ENCODE peak calls at places on chromosomes 6 and 20, in eight cellular contexts. P is bronchial epithelial cell, S is adipocyte, H is endothelial cell of umbilical vein, L is foreskin fibroblast, F is AG04450, R is neuronal stem cell, N is IMR-90. O is an unnamed sample.

GRCh38 chr6:88868559-88868860 is 94.9 kb downstream of the RNGTT start:
- DNase-seq in L (no peak), R (no peak), S (no peak), P (no peak), N (no peak), F (no peak), H (peak), O (no peak)

GRCh38 chr20:45406260-45407066 is 1.6 kb upstream of the DBNDD2 start:
- DNase-seq in L (no peak), R (peak), S (peak), N (no peak), P (peak), F (no peak), H (peak), O (peak)

GRCh38 chr6:111985202-111985731 is 68.6 kb upstream of the CCN6 start:
- DNase-seq in H (peak), F (peak), S (peak), N (peak), P (peak), L (peak), R (no peak), O (no peak)

GRCh38 chr6:45650527-45651135 is 272.9 kb upstream of the SUPT3H start:
- DNase-seq in F (no peak), N (peak), P (peak), L (peak), S (peak), H (peak), R (no peak), O (no peak)

GRCh38 chr6:33967966-33968724 is 164.3 kb upstream of the MLN start:
- DNase-seq in P (no peak), L (peak), H (no peak), F (no peak), N (no peak), R (no peak), S (no peak), O (no peak)

GRCh38 chr20:4722993-4723392 is 1.3 kb downstream of the PRND start:
- DNase-seq in F (no peak), L (no peak), H (no peak), P (no peak), S (no peak), N (no peak), R (no peak), O (no peak)

GRCh38 chr20:57440678-57441509 is 49.7 kb downstream of the RBM38 start:
- DNase-seq in N (peak), F (peak), R (no peak), L (peak), S (no peak), P (peak), H (no peak), O (no peak)

GRCh38 chr20:34066476-34067090 is 45.5 kb downstream of the EIF2S2 start:
- DNase-seq in F (no peak), H (no peak), L (no peak), P (peak), S (peak), R (no peak), N (peak), O (peak)

GRCh38 chr6:107124934-107125348 is 9.6 kb upstream of the BEND3 start:
- DNase-seq in P (no peak), R (no peak), H (no peak), L (no peak), S (no peak), N (no peak), F (no peak), O (no peak)

GRCh38 chr20:25547063-25547462 is 38.3 kb downstream of the NINL start:
- DNase-seq in P (no peak), L (no peak), N (no peak), S (no peak), H (no peak), R (no peak), F (no peak), O (no peak)

GRCh38 chr20:45254867-45255266 is 503 bp upstream of the SLPI start:
- DNase-seq in N (peak), S (peak), P (peak), H (no peak), L (peak), F (no peak), R (no peak), O (no peak)

GRCh38 chr20:64256282-64256947 is 867 bp downstream of the PCMTD2 start:
- DNase-seq in L (no peak), H (peak), N (peak), R (no peak), S (peak), P (peak), F (no peak), O (no peak)

GRCh38 chr6:12602951-12603710 is 113.4 kb upstream of the PHACTR1 start:
- DNase-seq in R (no peak), S (peak), L (peak), F (no peak), H (peak), P (peak), N (peak), O (no peak)

GRCh38 chr20:31578448-31579138 is 26.5 kb upstream of the ID1 start:
- DNase-seq in R (no peak), P (no peak), L (no peak), N (no peak), H (no peak), S (no peak), F (no peak), O (no peak)

GRCh38 chr6:106360989-106361430 is 493 bp downstream of the CRYBG1 start:
- DNase-seq in R (peak), N (no peak), L (no peak), P (peak), F (no peak), H (no peak), S (peak), O (no peak)

GRCh38 chr6:109059591-109060021 is 35.0 kb downstream of the SESN1 start:
- DNase-seq in N (peak), S (peak), L (peak), P (peak), F (no peak), R (no peak), H (peak), O (no peak)

GRCh38 chr6:29886686-29887085 is 55.6 kb upstream of the HLA-A start:
- DNase-seq in F (no peak), P (no peak), S (no peak), R (no peak), L (no peak), N (no peak), H (no peak), O (no peak)
- H3K4me3 ChIP-seq in F (no peak), P (no peak), S (no peak), R (no peak), L (peak), N (no peak), H (no peak), O (no peak)

DNA sequence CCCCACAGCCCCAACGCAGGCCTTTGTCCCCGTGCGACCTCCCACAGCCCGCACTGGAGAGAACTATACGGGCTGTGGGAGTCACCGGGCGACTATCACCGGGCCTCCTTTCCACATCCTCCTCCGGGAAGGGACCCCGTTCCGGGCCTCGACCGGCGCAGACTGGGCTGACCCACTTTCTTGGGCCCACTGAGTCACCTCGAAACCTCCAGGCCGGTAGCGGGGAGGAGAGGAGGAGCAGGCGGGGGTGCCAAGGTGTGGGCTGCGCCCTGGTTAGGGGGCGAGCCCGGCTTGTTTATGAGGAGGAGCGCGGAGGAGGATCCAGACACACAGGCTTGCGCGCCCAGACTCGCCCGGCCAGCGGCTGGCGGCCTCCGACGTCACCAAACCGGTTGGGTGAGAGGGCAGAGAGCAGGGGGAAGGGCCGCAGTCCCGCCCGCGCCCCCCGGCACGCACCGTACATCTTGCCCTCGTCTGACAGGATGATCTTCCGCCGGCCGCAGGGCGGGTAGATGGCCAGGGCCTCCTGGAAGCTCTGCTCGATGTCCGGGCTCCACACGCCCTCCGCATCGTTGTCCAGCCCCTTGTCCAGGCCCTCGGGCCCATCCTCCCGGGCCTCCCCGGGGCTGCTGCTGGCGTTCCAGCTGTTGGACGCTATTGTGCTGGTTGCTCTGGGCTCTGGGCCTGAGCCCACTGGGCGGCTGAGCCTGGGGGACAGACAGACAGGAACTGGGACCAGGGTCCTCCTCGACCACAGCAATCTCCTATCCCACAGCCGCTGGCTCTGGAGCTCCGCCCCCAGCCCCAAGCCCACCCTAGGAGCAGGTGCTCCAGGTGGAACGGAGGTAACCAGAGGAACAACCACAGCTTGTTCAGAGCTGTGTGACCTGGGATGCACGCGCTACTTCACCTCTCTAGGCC is 10.6 kb downstream of the TEAD3 start:
- DNase-seq in H (no peak), R (no peak), P (peak), F (no peak), S (no peak), L (no peak), N (no peak), O (no peak)
- H3K4me3 ChIP-seq in H (no peak), R (no peak), P (peak), F (no peak), S (peak), L (no peak), N (no peak), O (no peak)

GRCh38 chr6:136989591-136990578 is 54.9 kb downstream of the IL20RA start:
- DNase-seq in S (peak), R (no peak), L (no peak), P (no peak), F (no peak), H (no peak), N (no peak), O (peak)
- H3K4me3 ChIP-seq in S (peak), R (peak), L (peak), P (peak), F (peak), H (no peak), N (peak), O (peak)

DNA sequence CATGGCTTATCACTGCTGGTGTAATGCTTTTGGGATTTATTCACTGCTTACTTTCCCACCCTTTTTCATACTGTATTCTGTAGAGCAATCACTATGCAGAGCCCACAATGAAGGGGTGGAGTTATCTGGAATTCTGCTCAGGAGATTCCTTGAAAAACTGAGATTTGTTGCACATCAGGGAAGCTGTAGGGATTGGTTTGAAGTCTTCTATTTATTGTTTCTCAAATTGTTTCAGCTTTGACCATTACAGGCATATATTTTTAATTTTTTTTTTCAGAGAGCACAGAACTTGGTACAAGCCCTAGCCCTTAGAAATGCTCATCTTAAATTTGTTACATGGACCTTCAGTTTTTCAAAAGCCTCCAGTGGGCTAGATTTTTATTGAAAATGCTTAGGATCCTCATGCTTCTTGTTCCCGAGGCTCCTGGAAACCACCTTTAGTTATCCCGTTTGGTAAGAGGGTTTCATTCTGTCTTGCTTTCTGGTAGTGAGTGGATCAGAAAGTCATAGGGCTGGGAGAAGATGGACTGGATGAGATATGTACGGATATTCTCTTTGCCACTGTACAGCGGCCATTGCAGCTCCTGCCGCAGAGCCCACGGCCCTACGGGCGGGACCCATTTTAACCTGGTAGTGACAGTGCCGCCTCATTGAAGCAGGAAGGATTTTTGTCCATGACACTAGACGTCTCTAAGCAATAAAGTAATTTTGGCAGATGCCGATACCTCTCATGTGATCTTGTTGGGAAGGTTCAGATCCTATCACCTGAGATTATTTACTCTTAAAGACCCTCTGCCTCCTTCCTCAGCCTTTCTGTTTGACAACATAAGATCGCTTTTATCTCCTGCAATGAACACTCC is 45.3 kb upstream of the ZNF184 start:
- DNase-seq in F (no peak), R (no peak), S (no peak), N (no peak), P (no peak), L (no peak), H (no peak), O (peak)
- H3K4me3 ChIP-seq in F (peak), R (peak), S (peak), N (peak), P (peak), L (peak), H (no peak), O (peak)

DNA sequence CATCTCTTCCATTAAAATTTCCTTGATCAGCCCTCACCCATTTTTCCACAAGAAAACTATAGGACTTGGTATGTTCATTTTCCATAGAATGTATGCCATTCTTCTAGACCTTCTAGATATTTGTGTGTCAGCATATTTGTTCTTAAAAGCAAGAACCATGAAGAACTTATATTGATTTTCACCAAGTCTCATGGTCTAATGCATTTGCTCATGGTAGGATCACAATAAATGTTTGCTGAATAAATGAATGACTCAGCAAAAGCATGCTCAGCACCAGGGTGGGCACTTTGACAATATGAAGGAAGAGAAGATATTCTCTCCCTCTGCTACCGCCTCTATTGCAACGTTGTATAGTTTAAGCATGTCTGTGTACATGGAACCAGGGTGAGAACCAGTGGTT is 805.5 kb upstream of the SLC35B3 start:
- DNase-seq in L (no peak), N (no peak), P (no peak), R (no peak), H (no peak), F (no peak), S (no peak), O (no peak)
- H3K4me3 ChIP-seq in L (no peak), N (no peak), P (no peak), R (no peak), H (no peak), F (no peak), S (no peak), O (no peak)

GRCh38 chr20:63178889-63179751 is 36.8 kb downstream of the YTHDF1 start:
- DNase-seq in P (no peak), L (peak), F (no peak), H (no peak), S (peak), R (peak), N (peak), O (peak)
- H3K4me3 ChIP-seq in P (no peak), L (no peak), F (no peak), H (no peak), S (no peak), R (peak), N (no peak), O (peak)

DNA sequence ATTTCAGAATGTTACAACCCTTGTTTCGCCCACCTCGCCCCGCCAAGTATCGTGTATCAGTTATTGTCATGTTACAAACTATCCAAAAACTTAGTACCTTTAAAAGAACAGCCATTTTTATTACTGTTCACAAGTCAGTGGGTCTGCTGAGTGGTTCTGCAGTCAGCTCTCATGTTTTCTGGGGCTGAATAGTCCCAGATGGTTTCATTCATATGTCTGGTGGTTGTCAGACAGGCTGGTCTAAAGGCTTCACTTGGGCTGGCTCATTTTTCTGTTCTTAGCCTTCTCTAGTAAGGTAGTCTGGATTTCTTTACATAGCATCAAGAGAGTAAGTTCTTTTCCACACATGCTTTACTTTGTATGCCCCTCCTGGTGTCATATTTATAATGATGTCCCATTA is 8.6 kb downstream of the ZNF292 start:
- DNase-seq in S (peak), F (no peak), N (peak), P (no peak), R (no peak), H (no peak), L (no peak), O (no peak)
- H3K4me3 ChIP-seq in S (no peak), F (no peak), N (no peak), P (no peak), R (no peak), H (no peak), L (no peak), O (no peak)

DNA sequence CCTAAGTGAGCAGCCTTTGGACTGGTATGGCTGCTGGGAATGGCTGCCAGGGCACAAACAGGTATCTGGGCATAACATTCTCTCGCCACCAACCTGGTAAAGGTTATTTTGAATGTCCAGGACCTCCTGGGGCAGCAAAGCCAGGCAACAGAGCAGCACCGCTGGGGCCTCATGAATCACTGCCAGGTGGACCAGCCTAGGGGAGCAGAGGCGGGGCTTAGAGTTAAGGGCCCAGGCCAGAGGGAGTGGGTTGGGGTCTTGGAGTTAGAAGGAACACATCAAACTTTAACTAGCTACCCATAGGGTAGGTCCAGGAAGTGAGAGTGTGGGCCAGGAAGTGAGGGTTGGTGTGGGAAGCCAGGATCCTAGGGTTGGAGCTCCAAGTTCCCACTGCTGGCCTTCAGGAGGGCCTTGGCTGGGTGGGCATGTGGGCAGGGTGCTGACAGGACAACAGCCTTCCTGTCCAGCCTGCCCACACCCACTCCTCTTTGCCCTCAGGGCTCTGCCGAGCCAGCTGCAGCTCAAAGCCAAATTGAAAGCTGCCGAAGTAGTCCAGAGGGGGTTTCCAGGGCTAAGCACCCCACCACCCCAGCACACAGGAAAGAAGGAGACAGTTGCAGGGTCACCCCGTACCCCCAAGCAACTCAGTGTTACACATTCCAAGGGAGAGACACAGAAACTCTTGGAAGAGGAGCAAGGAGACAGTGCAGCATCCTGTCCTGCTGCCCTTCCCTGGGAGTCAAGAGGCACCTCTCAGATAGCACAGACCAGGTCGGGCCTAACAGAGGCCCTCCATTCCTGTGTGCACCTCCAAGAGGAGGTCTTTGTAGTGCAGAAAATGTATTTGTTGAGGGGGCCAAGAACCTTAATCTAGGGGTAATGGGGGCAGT is 2.6 kb downstream of the NFKBIE start:
- DNase-seq in H (no peak), L (no peak), R (no peak), S (no peak), P (no peak), N (no peak), F (no peak), O (no peak)
- H3K4me3 ChIP-seq in H (no peak), L (peak), R (peak), S (peak), P (no peak), N (peak), F (peak), O (no peak)

DNA sequence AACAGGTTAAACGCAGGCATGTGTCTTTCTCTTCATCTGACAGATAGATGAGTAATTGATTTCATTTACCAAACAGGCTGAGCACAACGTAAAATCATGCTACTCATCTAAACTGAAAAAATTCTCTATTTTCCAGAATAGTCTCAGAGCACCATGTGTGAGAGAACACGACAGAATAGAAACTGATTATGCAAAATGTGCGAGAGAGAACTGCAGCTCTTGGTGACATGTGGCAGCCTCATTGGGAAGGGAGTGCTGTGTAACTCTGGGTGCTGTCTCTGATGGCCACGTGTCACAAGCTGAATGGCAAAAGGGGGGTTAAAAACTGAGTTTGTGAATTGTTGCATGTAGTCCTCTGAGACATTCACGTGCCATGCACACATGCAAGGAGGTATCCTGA is 143.7 kb upstream of the ATXN1 start:
- DNase-seq in L (no peak), S (no peak), P (no peak), F (no peak), R (no peak), H (no peak), N (no peak), O (no peak)
- H3K4me3 ChIP-seq in L (no peak), S (no peak), P (no peak), F (no peak), R (no peak), H (no peak), N (no peak), O (no peak)

GRCh38 chr20:41609476-41609875 is 8.7 kb downstream of the CHD6 start:
- DNase-seq in H (no peak), F (no peak), S (no peak), N (no peak), L (no peak), P (no peak), R (no peak), O (no peak)

GRCh38 chr20:41613321-41613720 is 4.9 kb downstream of the CHD6 start:
- DNase-seq in F (no peak), H (no peak), L (no peak), R (no peak), N (no peak), S (no peak), P (no peak), O (no peak)

GRCh38 chr20:41607791-41608190 is 10.4 kb downstream of the CHD6 start:
- DNase-seq in S (no peak), L (no peak), N (no peak), R (no peak), H (no peak), F (no peak), P (no peak), O (no peak)

GRCh38 chr20:41604002-41604401 is 14.2 kb downstream of the CHD6 start:
- DNase-seq in S (no peak), L (no peak), P (no peak), R (no peak), N (no peak), H (no peak), F (no peak), O (no peak)

GRCh38 chr20:41608606-41609005 is 9.6 kb downstream of the CHD6 start:
- DNase-seq in L (no peak), S (no peak), P (no peak), R (no peak), H (no peak), N (no peak), F (no peak), O (no peak)
- H3K4me3 ChIP-seq in L (no peak), S (no peak), P (no peak), R (no peak), H (no peak), N (no peak), F (no peak), O (no peak)

O was measured in HAP-1.